ENCODE peak calls at places on chromosomes 11 and 22, in nine cellular contexts. K is psoas muscle; R is mammary epithelial cell; D is fibroblast of lung; G is cardiac muscle cell; U is CD4-positive, CD25-positive, alpha-beta regulatory T cell; X is neural progenitor cell; N is left ventricle myocardium inferior; Z is esophagus squamous epithelium. E is an unnamed sample.

GRCh38 chr22:37167176-37167980 is 17.7 kb upstream of the IL2RB start:
- DNase-seq in G (no peak), N (peak; percentile 16), U (no peak), R (no peak), K (peak; percentile 41), D (no peak), Z (no peak), X (no peak), E (no peak)

GRCh38 chr11:111922803-111923202 is 4.1 kb downstream of the C11orf52 start:
- DNase-seq in R (peak; percentile 46), D (peak; percentile 78), N (no peak), U (no peak), X (no peak), G (no peak), Z (no peak), K (no peak), E (peak; percentile 54)

GRCh38 chr11:36427876-36428275 is 82.2 kb downstream of the TRAF6 start:
- DNase-seq in D (no peak), U (no peak), R (peak; percentile 42), X (no peak), N (no peak), K (no peak), Z (no peak), G (no peak), E (no peak)

GRCh38 chr11:64036081-64037026 is 623 bp downstream of the FLRT1 start:
- DNase-seq in X (peak; percentile 52), G (peak; percentile 54), N (peak; percentile 45), Z (no peak), D (peak; percentile 49), R (peak; percentile 16), K (peak; percentile 85), U (no peak), E (no peak)

GRCh38 chr11:24496371-24496727 is 504 bp upstream of the LUZP2 start:
- DNase-seq in G (no peak), R (no peak), N (no peak), U (no peak), K (no peak), X (no peak), D (peak; percentile 24), Z (no peak), E (no peak)

GRCh38 chr22:32904044-32904443 is 102.5 kb downstream of the TIMP3 start:
- DNase-seq in U (no peak), G (peak; percentile 75), D (peak; percentile 50), R (peak; percentile 39), N (no peak), X (peak; percentile 60), Z (no peak), K (no peak), E (no peak)

GRCh38 chr11:119894916-119895315 is 165.9 kb upstream of the NECTIN1 start:
- DNase-seq in U (no peak), N (no peak), K (no peak), D (no peak), G (no peak), Z (no peak), X (no peak), R (no peak), E (no peak)

GRCh38 chr11:87252869-87253268 is 215.1 kb downstream of the TMEM135 start:
- DNase-seq in N (no peak), X (no peak), R (peak; percentile 15), G (no peak), U (no peak), K (no peak), Z (no peak), D (no peak), E (no peak)

GRCh38 chr11:34234086-34234740 is 123.6 kb downstream of the ABTB2 start:
- DNase-seq in Z (no peak), U (peak; percentile 53), K (no peak), X (peak; percentile 39), G (no peak), D (peak; percentile 82), N (no peak), R (peak; percentile 72), E (no peak)

GRCh38 chr22:35739642-35740041 is 22.0 kb downstream of the APOL5 start:
- DNase-seq in D (no peak), G (no peak), K (no peak), Z (no peak), X (peak; percentile 44), U (peak; percentile 5), N (no peak), R (no peak), E (no peak)

GRCh38 chr22:28222976-28223375 is 303.9 kb upstream of the PITPNB start:
- DNase-seq in X (no peak), G (no peak), N (no peak), U (no peak), K (no peak), D (peak; percentile 86), Z (no peak), R (no peak), E (no peak)

GRCh38 chr22:41052661-41053490 is 39.5 kb upstream of the EP300 start:
- DNase-seq in X (no peak), K (no peak), U (no peak), D (peak; percentile 76), N (no peak), G (no peak), Z (no peak), R (peak; percentile 44), E (no peak)

GRCh38 chr11:16897460-16898061 is 116.7 kb downstream of the PLEKHA7 start:
- DNase-seq in N (no peak), Z (no peak), U (no peak), G (no peak), R (no peak), X (peak; percentile 94), K (no peak), D (no peak), E (no peak)

DNA sequence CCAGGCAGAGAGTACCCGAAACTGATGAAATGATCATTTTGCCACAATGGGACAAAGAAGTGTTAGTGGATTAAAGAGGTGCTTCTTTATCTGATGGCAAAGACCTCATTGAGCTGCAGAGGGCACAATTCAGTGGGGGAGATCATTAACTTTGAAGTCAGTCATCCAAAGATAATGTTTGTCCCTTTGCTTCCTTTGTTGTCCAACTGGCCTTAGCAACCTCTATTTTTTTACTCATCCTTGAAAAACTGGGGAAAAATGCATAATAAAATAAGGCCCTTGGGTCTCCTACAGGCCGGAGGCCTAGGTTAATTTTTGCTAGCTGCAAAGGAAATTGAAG is 86.9 kb upstream of the HTATIP2 start:
- DNase-seq in G (no peak), N (no peak), K (no peak), U (no peak), R (no peak), D (no peak), X (peak; percentile 75), Z (no peak), E (no peak)
- H3K27me3 ChIP-seq in G (no peaks in the 10 kb centered on the region), N (peaks cover 22% of the 10 kb centered on the region), K (peaks cover 2% of the 10 kb centered on the region), U (peaks cover 7% of the 10 kb centered on the region), R (peaks cover 14% of the 10 kb centered on the region), D (peaks cover 2% of the 10 kb centered on the region), X (no peaks in the 10 kb centered on the region), Z (peaks cover 20% of the 10 kb centered on the region), E (peaks cover 1% of the 10 kb centered on the region)

DNA sequence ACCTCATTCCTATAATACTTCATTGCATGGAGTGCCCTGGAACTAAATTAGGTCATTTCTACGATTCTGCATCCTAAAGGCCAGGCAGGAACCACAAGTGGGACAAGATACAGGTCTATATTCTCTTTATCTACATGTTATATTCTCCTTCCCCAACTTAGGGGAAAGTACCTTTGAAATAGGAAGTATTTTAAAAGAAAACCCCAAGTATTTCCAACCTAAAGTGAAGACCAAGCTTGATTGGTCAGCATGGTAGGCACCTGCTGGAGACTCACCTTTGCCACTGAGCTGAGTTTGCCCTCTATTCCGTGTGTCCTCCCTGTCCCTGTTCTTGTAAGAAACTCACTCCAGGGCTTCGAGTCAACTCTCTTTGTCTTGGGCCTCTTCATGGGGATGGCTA is 11.2 kb upstream of the LYVE1 start:
- DNase-seq in R (no peak), G (no peak), D (no peak), X (no peak), K (no peak), N (no peak), Z (no peak), U (no peak), E (no peak)
- H3K36me3 ChIP-seq in R (no peaks in the 10 kb centered on the region), G (no peaks in the 10 kb centered on the region), D (peaks cover 1% of the 10 kb centered on the region), X (no peaks in the 10 kb centered on the region), K (no peaks in the 10 kb centered on the region), N (peaks cover 7% of the 10 kb centered on the region), Z (no peaks in the 10 kb centered on the region), U (no peaks in the 10 kb centered on the region), E (peaks cover 31% of the 10 kb centered on the region)

GRCh38 chr11:57459112-57460016 is 964 bp upstream of the RTN4RL2 start:
- DNase-seq in N (no peak), D (no peak), Z (no peak), X (peak; percentile 45), K (no peak), G (peak; percentile 15), U (peak; percentile 29), R (no peak), E (no peak)

GRCh38 chr11:57458410-57459111 is 1.8 kb upstream of the RTN4RL2 start:
- DNase-seq in G (peak; percentile 55), R (no peak), Z (no peak), U (peak; percentile 43), K (peak; percentile 73), N (peak; percentile 53), X (peak; percentile 70), D (no peak), E (no peak)

GRCh38 chr11:57456960-57457642 is 3.2 kb upstream of the RTN4RL2 start:
- DNase-seq in U (peak; percentile 61), X (peak; percentile 93), G (peak; percentile 91), N (peak; percentile 91), R (peak; percentile 68), Z (peak; percentile 24), D (peak; percentile 60), K (peak; percentile 95), E (no peak)

GRCh38 chr11:57458060-57458409 is 2.3 kb upstream of the RTN4RL2 start:
- DNase-seq in Z (no peak), G (no peak), R (no peak), N (no peak), U (no peak), K (no peak), D (no peak), X (no peak), E (no peak)

DNA sequence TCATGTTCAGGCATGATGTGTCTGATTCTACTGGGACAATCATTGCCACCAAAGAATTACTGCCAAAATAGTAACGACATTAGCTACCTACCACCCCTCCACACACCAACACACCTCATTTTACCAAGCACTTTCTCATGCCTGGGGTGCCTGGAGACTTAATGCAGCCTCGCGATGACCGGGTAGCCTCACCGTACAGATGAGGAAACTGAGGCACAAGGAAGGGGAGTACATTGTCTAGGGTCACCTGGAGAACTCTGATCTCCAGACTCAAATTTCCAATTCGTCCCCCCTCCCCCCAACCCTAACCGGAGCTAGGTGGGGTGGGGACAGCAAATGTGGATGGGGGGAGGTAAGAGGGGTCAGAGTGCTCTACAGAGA is 2.7 kb upstream of the RTN4RL2 start:
- DNase-seq in K (no peak), G (no peak), D (no peak), U (no peak), N (no peak), R (no peak), X (no peak), Z (no peak), E (no peak)
- H3K27me3 ChIP-seq in K (peaks cover 18% of the 10 kb centered on the region), G (peaks cover 75% of the 10 kb centered on the region), D (peaks cover 18% of the 10 kb centered on the region), U (peaks cover 10% of the 10 kb centered on the region), N (peaks cover 70% of the 10 kb centered on the region), R (peaks cover 16% of the 10 kb centered on the region), X (peaks cover 99% of the 10 kb centered on the region), Z (peaks cover 60% of the 10 kb centered on the region), E (peaks cover 27% of the 10 kb centered on the region)

DNA sequence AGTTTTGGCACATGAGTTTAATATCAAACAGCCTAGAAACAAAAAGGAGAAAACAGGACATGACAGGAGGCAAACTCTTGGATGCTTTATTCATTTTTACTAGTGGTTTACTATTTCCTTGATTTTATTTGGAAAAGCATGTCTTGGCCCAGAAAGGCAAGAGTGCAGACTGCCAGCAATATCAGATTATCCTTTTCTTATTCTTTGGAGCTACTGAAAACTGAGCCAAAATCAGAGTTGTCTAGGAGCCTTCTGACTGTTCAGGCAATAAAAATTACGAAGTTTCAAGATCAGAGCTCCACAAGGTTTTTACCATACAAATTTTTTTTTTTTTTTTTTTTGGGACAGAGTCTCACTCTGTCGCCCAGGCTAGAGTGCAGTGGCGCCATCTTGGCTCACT is 16.0 kb downstream of the CELF1 start:
- DNase-seq in Z (no peak), D (no peak), R (no peak), N (no peak), G (no peak), K (no peak), U (no peak), X (no peak), E (no peak)
- H3K36me3 ChIP-seq in Z (no peaks in the 10 kb centered on the region), D (no peaks in the 10 kb centered on the region), R (no peaks in the 10 kb centered on the region), N (peaks cover 5% of the 10 kb centered on the region), G (no peaks in the 10 kb centered on the region), K (peaks cover 7% of the 10 kb centered on the region), U (peaks cover 5% of the 10 kb centered on the region), X (no peaks in the 10 kb centered on the region), E (no peaks in the 10 kb centered on the region)

E was measured in BJ.